ENCODE peak calls at places on chromosome 18, in four cellular contexts. G is HepG2, O is SK-N-SH, L is K562. J is an unnamed sample.

GRCh38 chr18:49723648-49724180 is 89.6 kb downstream of the ACAA2 start:
- DNase-seq in G (peak), O (no peak), L (no peak), J (peak)

GRCh38 chr18:79556829-79557585 is 122.6 kb upstream of the CTDP1 start:
- DNase-seq in G (no peak), O (no peak), L (no peak), J (no peak)

GRCh38 chr18:23291456-23292205 is 156.3 kb downstream of the CABLES1 start:
- DNase-seq in G (no peak), O (no peak), L (no peak), J (peak)

GRCh38 chr18:77376043-77376732 is 126.5 kb downstream of the GALR1 start:
- DNase-seq in G (no peak), O (no peak), L (no peak), J (no peak)

GRCh38 chr18:31206064-31206463 is 43.4 kb upstream of the DSC1 start:
- DNase-seq in G (peak), O (no peak), L (no peak), J (no peak)

GRCh38 chr18:45328762-45329161 is 286.5 kb upstream of the SLC14A2 start:
- DNase-seq in G (no peak), O (no peak), L (no peak), J (no peak)

GRCh38 chr18:36402765-36403396 is 105.4 kb downstream of the FHOD3 start:
- DNase-seq in G (no peak), O (no peak), L (no peak), J (peak)

GRCh38 chr18:57437782-57438668 is 2.9 kb downstream of the ONECUT2 start:
- DNase-seq in G (peak), O (peak), L (no peak), J (peak)

GRCh38 chr18:69616114-69616513 is 215.4 kb downstream of the DOK6 start:
- DNase-seq in G (no peak), O (no peak), L (no peak), J (no peak)

GRCh38 chr18:1361931-1362330 is 457.3 kb downstream of the ADCYAP1 start:
- DNase-seq in G (no peak), O (no peak), L (no peak), J (no peak)

GRCh38 chr18:36514778-36515177 is 217.3 kb downstream of the FHOD3 start:
- DNase-seq in G (no peak), O (no peak), L (no peak), J (no peak)

GRCh38 chr18:57002627-57003026 is 144.3 kb upstream of the BOD1L2 start:
- DNase-seq in G (peak), O (no peak), L (no peak), J (no peak)

GRCh38 chr18:23340661-23341060 is 112.4 kb upstream of the RIOK3 start:
- DNase-seq in G (no peak), O (no peak), L (no peak), J (peak)

GRCh38 chr18:32326450-32327309 is 136.8 kb downstream of the MEP1B start:
- DNase-seq in G (no peak), O (no peak), L (no peak), J (peak)

GRCh38 chr18:56574827-56575226 is 63.6 kb downstream of the TXNL1 start:
- DNase-seq in G (no peak), O (no peak), L (no peak), J (peak)

GRCh38 chr18:7333163-7333562 is 102.3 kb downstream of the LRRC30 start:
- DNase-seq in G (no peak), O (no peak), L (no peak), J (no peak)

GRCh38 chr18:2978626-2979025 is 34.3 kb downstream of the LPIN2 start:
- DNase-seq in G (no peak), O (no peak), L (no peak), J (peak)

GRCh38 chr18:53134711-53135110 is 794.7 kb downstream of the DCC start:
- DNase-seq in G (no peak), O (no peak), L (no peak), J (no peak)

GRCh38 chr18:23354625-23355024 is 98.5 kb upstream of the RIOK3 start:
- DNase-seq in G (peak), O (no peak), L (peak), J (peak)

GRCh38 chr18:685438-685837 is 27.0 kb downstream of the ENOSF1 start:
- DNase-seq in G (no peak), O (no peak), L (peak), J (no peak)

GRCh38 chr18:54856105-54856504 is 27.8 kb downstream of the RAB27B start:
- DNase-seq in G (no peak), O (no peak), L (no peak), J (no peak)

GRCh38 chr18:8333961-8334360 is 275.3 kb upstream of the RAB12 start:
- DNase-seq in G (no peak), O (no peak), L (no peak), J (no peak)

GRCh38 chr18:72868666-72869661 is 1.2 kb upstream of the NETO1 start:
- DNase-seq in G (no peak), O (peak), L (no peak), J (no peak)

GRCh38 chr18:33802955-33803354 is 224.9 kb downstream of the ASXL3 start:
- DNase-seq in G (no peak), O (no peak), L (no peak), J (no peak)

DNA sequence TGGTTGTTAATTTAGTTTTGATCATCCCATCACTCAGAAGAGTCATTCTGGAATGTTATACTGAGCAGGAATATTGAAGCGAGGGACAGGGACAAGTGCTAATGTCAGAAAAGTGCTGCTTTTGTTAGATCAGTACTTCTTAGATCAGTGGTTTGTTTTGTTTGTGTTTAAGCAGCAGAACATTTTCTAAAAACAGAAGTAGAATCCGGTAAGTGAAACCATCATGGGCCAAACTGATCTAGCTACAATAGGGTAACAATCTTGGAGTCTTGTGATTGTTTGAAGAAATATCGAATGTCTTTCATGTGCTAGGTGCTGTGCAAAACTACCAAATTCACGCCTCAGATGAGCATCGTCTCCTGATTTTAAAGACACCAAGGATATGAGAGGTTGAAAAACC is 45.1 kb upstream of the SEC11C start:
- DNase-seq in G (no peak), O (no peak), L (no peak), J (no peak)
- H3K9ac ChIP-seq in G (no peak), O (no peak), L (no peak), J (no peak)

DNA sequence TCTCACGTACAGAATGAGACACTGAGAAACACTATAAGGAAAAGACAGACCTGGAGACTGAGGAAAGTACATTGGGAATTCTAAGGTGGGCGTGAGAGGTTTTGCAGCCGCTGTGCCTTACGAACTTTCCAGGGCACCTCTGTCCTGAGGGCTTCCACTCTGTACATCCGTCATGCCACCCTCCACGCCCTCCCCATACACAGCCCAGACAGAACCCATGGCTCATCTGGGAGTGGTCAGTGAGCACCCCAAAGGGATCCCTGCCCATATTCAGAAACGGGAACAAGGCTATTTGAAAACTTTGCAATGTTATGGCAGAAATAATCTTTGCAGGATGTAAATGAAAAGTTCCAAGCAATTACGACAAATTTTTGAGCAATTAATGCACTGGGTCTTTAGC is 95.4 kb upstream of the ZNF532 start:
- DNase-seq in G (no peak), O (no peak), L (no peak), J (no peak)
- TF ChIP-seq USF2 in G (no peak), O (no peak), L (no peak), J (no peak)

DNA sequence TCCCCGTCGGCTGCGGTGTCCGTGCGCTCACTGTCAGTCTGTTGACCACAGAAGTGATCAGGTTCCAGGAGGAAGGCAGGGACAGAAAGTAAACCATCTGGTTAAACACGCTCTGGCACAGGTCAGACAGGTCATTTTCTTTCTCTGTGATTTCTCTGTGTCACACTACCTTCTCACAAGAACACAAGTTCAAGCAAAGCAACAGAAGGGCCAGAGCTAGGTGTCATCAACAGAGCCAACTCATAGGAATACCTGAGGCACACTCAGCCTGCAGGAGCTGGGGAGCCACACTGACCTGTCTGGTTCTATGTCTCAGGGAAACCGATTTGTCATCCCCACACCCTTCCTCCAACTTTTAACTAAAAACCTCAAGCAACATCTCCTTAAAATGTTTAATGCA is 115.1 kb upstream of the ZBTB14 start:
- DNase-seq in G (no peak), O (no peak), L (no peak), J (no peak)
- H3K9ac ChIP-seq in G (no peak), O (no peak), L (no peak), J (no peak)

DNA sequence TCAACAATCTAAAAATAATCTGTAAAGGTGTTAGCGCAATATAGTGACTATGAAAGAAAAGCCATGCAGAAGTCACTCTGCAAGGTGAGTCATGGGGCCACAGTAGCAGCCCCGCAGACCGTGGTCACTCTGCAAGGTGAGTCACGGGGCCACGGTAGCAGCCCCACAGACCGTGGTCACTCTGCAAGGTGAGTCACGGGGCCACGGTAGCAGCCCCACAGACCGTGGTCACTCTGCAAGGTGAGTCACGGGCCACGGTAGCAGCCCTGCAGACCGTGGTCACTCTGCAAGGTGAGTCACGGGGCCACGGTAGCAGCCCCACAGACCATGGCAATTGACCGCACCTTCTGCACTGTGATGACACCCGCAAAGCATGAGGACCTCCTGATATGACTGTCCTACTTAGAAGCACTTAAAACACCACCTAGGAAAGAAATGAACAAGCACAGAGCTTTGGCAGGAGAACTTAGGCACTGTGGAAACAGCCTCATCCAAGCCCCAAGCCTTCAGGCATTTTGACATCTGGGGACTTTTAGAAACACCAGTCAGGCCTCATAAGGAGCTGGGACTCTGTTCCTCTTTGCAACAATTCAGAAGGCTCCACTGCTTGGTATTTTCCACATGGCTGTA is 70.1 kb downstream of the LDLRAD4 start:
- DNase-seq in G (no peak), O (no peak), L (no peak), J (no peak)
- TF ChIP-seq USF2 in G (no peak), O (no peak), L (no peak), J (no peak)

GRCh38 chr18:41145526-41145925 is 809.5 kb upstream of the PIK3C3 start:
- DNase-seq in G (no peak), O (no peak), L (no peak), J (no peak)
- H3K9ac ChIP-seq in G (no peak), O (no peak), L (no peak), J (no peak)

DNA sequence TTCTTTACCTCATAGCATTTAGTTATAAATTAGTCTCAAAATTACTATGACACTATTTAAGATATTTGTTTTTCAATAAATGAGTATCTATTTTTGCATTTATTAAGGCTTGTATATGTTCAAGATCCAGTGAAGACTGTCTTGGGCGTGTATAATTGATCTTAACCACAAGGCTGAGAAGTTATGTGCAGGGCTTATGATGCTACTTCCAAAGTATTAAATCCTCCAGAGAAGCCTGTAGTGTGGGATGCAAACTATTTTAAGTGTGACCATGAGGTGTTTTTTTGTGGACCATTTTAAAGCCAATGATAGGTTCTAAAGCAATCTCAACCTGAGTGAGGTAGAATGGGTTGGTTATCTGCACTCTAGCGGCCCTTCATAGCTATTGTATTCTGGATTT is 219.9 kb downstream of the ZNF407 start:
- DNase-seq in G (no peak), O (no peak), L (no peak), J (no peak)
- TF ChIP-seq USF2 in G (no peak), O (no peak), L (no peak), J (no peak)

GRCh38 chr18:62525611-62526010 is 2.8 kb downstream of the ZCCHC2 start:
- DNase-seq in G (no peak), O (no peak), L (no peak), J (no peak)

GRCh38 chr18:62523255-62523588 is 397 bp downstream of the ZCCHC2 start:
- DNase-seq in G (no peak), O (no peak), L (no peak), J (no peak)

GRCh38 chr18:62524443-62525200 is 1.8 kb downstream of the ZCCHC2 start:
- DNase-seq in G (no peak), O (peak), L (peak), J (peak)

GRCh38 chr18:62523631-62524442 is 1.0 kb downstream of the ZCCHC2 start:
- DNase-seq in G (no peak), O (peak), L (peak), J (peak)

DNA sequence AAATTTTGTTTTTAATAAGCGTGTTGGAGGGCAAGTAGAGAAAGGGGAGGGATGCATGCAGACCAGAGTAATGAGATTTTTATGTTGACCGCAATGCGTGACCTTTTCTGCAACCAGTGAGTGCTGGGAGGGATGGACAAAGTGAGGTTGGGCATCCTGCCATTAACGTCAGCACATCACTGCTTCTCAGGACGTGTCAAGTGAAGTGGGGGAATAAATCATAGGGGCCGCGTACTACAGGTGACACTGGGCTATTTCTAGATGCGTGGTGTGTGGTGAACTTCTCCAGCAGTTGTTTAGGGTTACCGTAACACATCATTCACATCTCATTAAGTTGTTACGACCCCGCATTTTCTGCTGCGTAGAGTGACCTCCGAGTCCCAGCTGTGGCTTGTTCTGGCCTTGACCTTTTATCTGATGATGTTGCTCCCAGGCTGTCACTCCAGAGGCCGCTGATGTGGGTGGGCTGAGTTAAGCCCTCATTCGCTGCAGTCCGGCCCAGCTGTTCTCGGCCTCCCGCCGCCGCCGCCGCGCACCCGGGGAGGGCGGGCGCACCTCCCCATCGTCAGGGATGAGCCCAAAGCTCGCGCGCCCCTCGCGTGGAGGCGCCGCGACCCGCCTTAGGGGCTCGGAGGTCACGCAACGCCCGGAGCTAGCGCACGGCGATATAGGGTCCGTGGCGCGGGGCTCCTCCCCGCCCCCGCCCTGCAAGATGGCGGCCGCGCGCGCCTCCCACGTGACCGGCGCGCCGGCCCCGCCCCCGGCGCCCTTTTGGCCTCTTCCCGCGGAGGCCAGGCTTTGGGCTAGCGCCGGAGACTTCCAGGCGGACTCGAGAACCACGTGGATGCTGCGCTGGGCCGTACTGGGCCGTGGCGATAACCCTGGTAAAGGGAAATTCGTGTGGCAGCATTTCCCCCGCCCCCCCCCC is 3.5 kb downstream of the ZCCHC2 start:
- DNase-seq in G (peak), O (peak), L (peak), J (peak)
- H3K9ac ChIP-seq in G (peak), O (peak), L (peak), J (peak)